ENCODE peak calls at places on chromosomes 5 and 9, in six cellular contexts. J is aorta, O is GM23338, A is Peyer's patch, Q is left ventricle myocardium inferior, Z is psoas muscle. T is an unnamed sample.
A peak's percentile ranks its signal among the peaks of the same experiment; 100 is the strongest.

GRCh38 chr5:32833127-32833526 is 122.0 kb downstream of the NPR3 start:
- DNase-seq in J (no peak), O (no peak), A (no peak), Q (no peak), Z (no peak), T (no peak)

GRCh38 chr5:129672006-129672405 is 75.9 kb upstream of the MINAR2 start:
- DNase-seq in J (no peak), O (no peak), A (no peak), Q (no peak), Z (no peak), T (no peak)

GRCh38 chr9:134765785-134766184 is 114.8 kb upstream of the FCN2 start:
- DNase-seq in J (no peak), O (no peak), A (no peak), Q (no peak), Z (no peak), T (no peak)

GRCh38 chr5:142548739-142549275 is 137.1 kb downstream of the FGF1 start:
- DNase-seq in J (peak; percentile 53), O (peak; percentile 96), A (no peak), Q (no peak), Z (no peak), T (peak; percentile 89)

GRCh38 chr5:179795049-179795862 is 1.5 kb downstream of the LTC4S start:
- DNase-seq in J (peak; percentile 55), O (peak; percentile 78), A (no peak), Q (no peak), Z (no peak), T (no peak)

GRCh38 chr9:133604856-133605255 is 4.3 kb downstream of the FAM163B start:
- DNase-seq in J (no peak), O (peak; percentile 44), A (no peak), Q (no peak), Z (peak; percentile 44), T (no peak)

GRCh38 chr9:126763130-126763764 is 41.6 kb upstream of the ZBTB43 start:
- DNase-seq in J (no peak), O (peak; percentile 60), A (no peak), Q (no peak), Z (no peak), T (no peak)

GRCh38 chr5:77867914-77868313 is 91.8 kb upstream of the TBCA start:
- DNase-seq in J (no peak), O (peak; percentile 22), A (no peak), Q (no peak), Z (no peak), T (no peak)

GRCh38 chr9:85859751-85860150 is 81.2 kb upstream of the NAA35 start:
- DNase-seq in J (no peak), O (no peak), A (no peak), Q (no peak), Z (no peak), T (peak; percentile 15)

GRCh38 chr5:87069974-87070608 is 197.6 kb upstream of the RASA1 start:
- DNase-seq in J (peak; percentile 55), O (peak; percentile 38), A (peak; percentile 48), Q (no peak), Z (no peak), T (peak; percentile 60)

GRCh38 chr5:151139015-151139414 is 18.6 kb downstream of the ANXA6 start:
- DNase-seq in J (no peak), O (no peak), A (no peak), Q (no peak), Z (no peak), T (no peak)

GRCh38 chr5:10695055-10695649 is 65.9 kb downstream of the DAP start:
- DNase-seq in J (peak; percentile 81), O (peak; percentile 81), A (peak; percentile 53), Q (peak; percentile 76), Z (peak; percentile 76), T (peak; percentile 52)

GRCh38 chr9:79562749-79563386 is 8.9 kb upstream of the TLE4 start:
- DNase-seq in J (no peak), O (no peak), A (no peak), Q (no peak), Z (no peak), T (no peak)

GRCh38 chr9:27033815-27034403 is 28.4 kb upstream of the LRRC19 start:
- DNase-seq in J (no peak), O (peak; percentile 70), A (peak; percentile 45), Q (no peak), Z (no peak), T (peak; percentile 37)

GRCh38 chr5:163357636-163358035 is 79.8 kb upstream of the CCNG1 start:
- DNase-seq in J (no peak), O (no peak), A (no peak), Q (no peak), Z (no peak), T (no peak)

GRCh38 chr5:149697001-149697400 is 33.1 kb upstream of the PPARGC1B start:
- DNase-seq in J (no peak), O (no peak), A (no peak), Q (no peak), Z (no peak), T (peak; percentile 70)

GRCh38 chr9:34573599-34574325 is 15.8 kb downstream of the CNTFR start:
- DNase-seq in J (no peak), O (peak; percentile 37), A (no peak), Q (no peak), Z (no peak), T (no peak)

GRCh38 chr9:137482094-137482781 is 23.1 kb upstream of the NSMF start:
- DNase-seq in J (peak; percentile 85), O (no peak), A (no peak), Q (no peak), Z (peak; percentile 63), T (peak; percentile 54)

GRCh38 chr9:93577940-93578682 is 1.7 kb downstream of the PHF2 start:
- DNase-seq in J (no peak), O (no peak), A (no peak), Q (no peak), Z (no peak), T (no peak)

DNA sequence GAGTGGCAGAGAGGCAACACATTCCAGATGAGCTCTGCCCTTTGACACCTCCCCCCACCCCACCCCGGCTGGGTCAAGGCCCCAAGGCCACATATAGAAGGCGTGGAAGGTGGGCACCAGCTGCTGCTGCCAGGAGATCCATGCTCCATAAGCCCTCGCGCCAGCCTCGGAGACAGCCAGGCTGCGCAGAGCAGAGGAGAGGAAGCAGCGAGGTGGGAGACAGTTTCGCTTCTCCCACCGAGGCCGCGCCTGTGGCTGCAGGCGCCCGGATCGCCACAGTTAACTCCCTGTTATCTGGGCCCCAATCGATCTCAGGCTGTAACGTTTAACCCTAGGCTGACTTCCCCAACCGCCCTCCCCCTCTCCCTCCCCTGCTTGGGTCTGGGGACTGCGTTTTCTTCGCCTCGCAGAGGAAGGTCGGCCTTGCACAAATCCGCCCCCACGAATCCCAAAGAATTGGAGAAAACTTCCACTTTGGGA is 1.2 kb upstream of the CXXC5 start:
- DNase-seq in J (peak; percentile 61), O (peak; percentile 76), A (no peak), Q (peak; percentile 20), Z (peak; percentile 60), T (no peak)
- H3K4me1 ChIP-seq in J (no peaks in the 10 kb centered on the region), O (peaks cover 41% of the 10 kb centered on the region), A (peaks cover 66% of the 10 kb centered on the region), Q (peaks cover 63% of the 10 kb centered on the region), Z (peaks cover 31% of the 10 kb centered on the region), T (no peaks in the 10 kb centered on the region)

DNA sequence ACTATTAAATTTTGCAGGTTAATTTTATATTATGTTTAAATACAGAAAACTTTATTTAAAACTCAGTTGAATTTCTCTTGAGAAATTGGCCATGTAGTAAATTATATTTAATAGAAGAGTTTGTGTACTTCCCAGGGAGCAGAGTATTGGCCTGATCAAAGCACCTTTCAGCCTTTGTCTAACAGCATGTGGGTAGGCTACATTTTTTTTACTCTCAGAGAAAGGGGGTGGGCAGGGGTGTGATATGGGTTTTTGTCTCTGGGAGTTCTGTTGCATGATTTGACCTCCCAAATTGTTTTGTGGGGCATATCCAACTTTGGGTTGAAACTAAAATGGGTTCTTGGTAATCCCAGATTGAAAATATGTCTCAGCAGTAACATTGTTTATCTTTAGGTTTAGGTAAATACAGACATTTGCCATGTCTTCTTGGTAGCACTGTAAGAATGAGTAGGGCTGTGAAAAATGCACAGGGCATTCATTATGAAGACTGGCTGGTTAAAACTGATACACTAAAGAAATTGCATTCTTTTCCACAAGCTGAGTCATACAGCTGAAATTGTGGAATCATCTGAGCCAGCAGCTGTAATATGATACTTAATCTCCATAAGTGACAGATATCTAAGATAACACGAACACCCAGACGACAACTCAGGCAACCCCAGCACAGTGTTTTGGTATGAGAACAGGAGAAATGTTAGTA is 75.4 kb upstream of the CDKN2B start:
- DNase-seq in J (no peak), O (no peak), A (no peak), Q (no peak), Z (no peak), T (peak; percentile 96)
- H3K27ac ChIP-seq in J (no peak overlapping the region), O (no peak overlapping the region), A (no peak overlapping the region), Q (no peak overlapping the region), Z (no peak overlapping the region), T (peak overlapping the region; percentile 95)

DNA sequence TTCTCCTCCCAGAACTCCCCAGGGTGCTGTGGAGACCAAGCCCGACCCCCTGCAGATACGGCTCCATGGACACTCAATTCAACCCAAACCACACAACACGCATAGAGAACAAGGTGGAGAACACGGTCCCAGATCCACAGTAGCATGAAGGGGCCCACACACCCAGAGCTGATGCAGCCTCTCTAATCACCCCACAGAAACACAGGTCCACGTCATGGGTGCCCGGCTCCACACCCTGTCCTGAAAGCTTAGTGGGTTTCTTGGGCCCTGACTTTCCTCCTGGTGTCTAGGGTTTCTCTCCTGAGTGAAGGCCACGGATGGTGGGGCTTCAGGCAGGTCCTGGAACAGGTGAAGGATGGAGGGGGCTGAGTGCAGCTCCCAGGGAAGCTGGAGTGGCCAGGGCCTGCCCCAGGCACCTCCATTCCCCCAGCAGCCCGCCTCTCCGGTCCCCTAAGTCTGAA is 1.5 kb upstream of the SLC23A1 start:
- DNase-seq in J (no peak), O (no peak), A (no peak), Q (no peak), Z (no peak), T (no peak)
- H3K4me1 ChIP-seq in J (no peaks in the 10 kb centered on the region), O (peaks cover 12% of the 10 kb centered on the region), A (peaks cover 52% of the 10 kb centered on the region), Q (peaks cover 37% of the 10 kb centered on the region), Z (peaks cover 19% of the 10 kb centered on the region), T (no peaks in the 10 kb centered on the region)

GRCh38 chr9:14119694-14120514 is 194.0 kb downstream of the NFIB start:
- DNase-seq in J (no peak), O (no peak), A (no peak), Q (no peak), Z (no peak), T (peak; percentile 63)
- H3K27ac ChIP-seq in J (no peak overlapping the region), O (no peak overlapping the region), A (no peak overlapping the region), Q (no peak overlapping the region), Z (no peak overlapping the region), T (peak overlapping the region; percentile 9)

GRCh38 chr9:22131817-22132216 is 122.7 kb upstream of the CDKN2B start:
- DNase-seq in J (no peak), O (no peak), A (no peak), Q (no peak), Z (no peak), T (no peak)
- H3K4me1 ChIP-seq in J (no peaks in the 10 kb centered on the region), O (peaks cover 5% of the 10 kb centered on the region), A (no peaks in the 10 kb centered on the region), Q (no peaks in the 10 kb centered on the region), Z (no peaks in the 10 kb centered on the region), T (peaks cover 31% of the 10 kb centered on the region)

GRCh38 chr5:54309237-54309636 is 1.1 kb downstream of the ARL15 start:
- DNase-seq in J (no peak), O (no peak), A (no peak), Q (no peak), Z (no peak), T (peak; percentile 30)
- H3K27ac ChIP-seq in J (no peak overlapping the region), O (no peak overlapping the region), A (peak overlapping the region; percentile 88), Q (peak overlapping the region; percentile 91), Z (no peak overlapping the region), T (peak overlapping the region; percentile 26)